ENCODE peak calls at places on chromosome 14, in eight cellular contexts. S, X, J, Z, N, H, F and G are unnamed samples.

GRCh38 chr14:101761032-101761880 is at the start of gene PPP2R5C:
- DNase-seq in X (peak; percentile 94), S (peak; percentile 88), H (peak; percentile 87), J (peak; percentile 85), N (peak; percentile 86), F (peak; percentile 96), Z (peak; percentile 94), G (peak; percentile 82)

GRCh38 chr14:94045563-94046345 is 19.6 kb downstream of the OTUB2 start:
- DNase-seq in Z (no peak), F (no peak), N (no peak), H (no peak), X (no peak), J (no peak), S (no peak), G (no peak)

GRCh38 chr14:61573748-61574513 is 121.4 kb upstream of the HIF1A start:
- DNase-seq in X (peak; percentile 74), S (no peak), F (no peak), J (no peak), Z (no peak), N (no peak), H (no peak), G (peak; percentile 73)

GRCh38 chr14:83825836-83826235 is 1704.1 kb upstream of the FLRT2 start:
- DNase-seq in H (no peak), Z (no peak), J (no peak), N (no peak), F (no peak), X (no peak), S (no peak), G (no peak)

GRCh38 chr14:49997991-49998390 is 105.1 kb downstream of the ARF6 start:
- DNase-seq in Z (no peak), S (no peak), J (no peak), H (no peak), F (no peak), X (no peak), N (no peak), G (no peak)

GRCh38 chr14:23494223-23494622 is 24.7 kb downstream of the NGDN start:
- DNase-seq in S (no peak), J (no peak), F (no peak), N (no peak), Z (no peak), X (peak; percentile 12), H (no peak), G (peak; percentile 9)

GRCh38 chr14:22276913-22277816 is 311.9 kb downstream of the DAD1 start:
- DNase-seq in Z (no peak), X (peak; percentile 5), J (peak; percentile 55), F (no peak), H (no peak), N (no peak), S (no peak), G (peak; percentile 30)

GRCh38 chr14:35140718-35141581 is 18.6 kb downstream of the PRORP start:
- DNase-seq in H (no peak), J (peak; percentile 35), S (no peak), Z (no peak), N (no peak), F (no peak), X (peak; percentile 45), G (peak; percentile 49)

GRCh38 chr14:51638071-51638944 is 13.4 kb upstream of the FRMD6 start:
- DNase-seq in Z (peak; percentile 46), N (no peak), H (no peak), J (no peak), F (no peak), S (no peak), X (peak; percentile 59), G (peak; percentile 67)

GRCh38 chr14:102727336-102728095 is 49.7 kb upstream of the TRAF3 start:
- DNase-seq in H (no peak), J (no peak), N (no peak), S (no peak), X (no peak), Z (no peak), F (no peak), G (no peak)

GRCh38 chr14:105492966-105493871 is 2.2 kb downstream of the TEDC1 start:
- DNase-seq in S (no peak), J (no peak), F (peak; percentile 35), Z (peak; percentile 8), H (no peak), X (no peak), N (no peak), G (no peak)

GRCh38 chr14:60884134-60884533 is 96.7 kb downstream of the TRMT5 start:
- DNase-seq in J (no peak), N (no peak), X (no peak), F (no peak), S (no peak), H (no peak), Z (no peak), G (no peak)

GRCh38 chr14:103949386-103949785 is 7.1 kb upstream of the RD3L start:
- DNase-seq in H (no peak), Z (no peak), X (no peak), S (no peak), F (no peak), N (no peak), J (no peak), G (no peak)

GRCh38 chr14:81436296-81437138 is 36.4 kb upstream of the STON2 start:
- DNase-seq in N (peak; percentile 82), X (peak; percentile 85), S (peak; percentile 67), H (no peak), J (no peak), Z (peak; percentile 87), F (peak; percentile 90), G (peak; percentile 47)

GRCh38 chr14:69288956-69289705 is 29.2 kb downstream of the GALNT16 start:
- DNase-seq in N (no peak), J (no peak), S (no peak), F (no peak), Z (no peak), X (peak; percentile 54), H (no peak), G (peak; percentile 26)

GRCh38 chr14:25006961-25007795 is 42.8 kb downstream of the STXBP6 start:
- DNase-seq in S (no peak), H (no peak), X (peak; percentile 89), Z (no peak), N (no peak), J (no peak), F (no peak), G (peak; percentile 90)

GRCh38 chr14:99261916-99262787 is 9.8 kb downstream of the BCL11B start:
- DNase-seq in X (no peak), Z (no peak), S (peak; percentile 71), J (no peak), H (peak; percentile 80), N (no peak), F (no peak), G (no peak)

GRCh38 chr14:50773632-50774541 is 57.1 kb downstream of the NIN start:
- DNase-seq in F (no peak), X (peak; percentile 82), J (peak; percentile 21), Z (peak; percentile 72), N (peak; percentile 33), S (peak; percentile 43), H (no peak), G (peak; percentile 72)

GRCh38 chr14:84006643-84007137 is 1523.3 kb upstream of the FLRT2 start:
- DNase-seq in N (no peak), F (no peak), Z (no peak), S (no peak), H (no peak), J (no peak), X (no peak), G (no peak)

GRCh38 chr14:72651081-72651480 is 242.8 kb downstream of the DPF3 start:
- DNase-seq in Z (peak; percentile 26), N (no peak), H (no peak), F (no peak), S (no peak), X (peak; percentile 53), J (no peak), G (peak; percentile 28)

GRCh38 chr14:31194095-31194494 is 13.5 kb downstream of the HECTD1 start:
- DNase-seq in F (no peak), H (no peak), X (no peak), J (no peak), S (no peak), Z (no peak), N (no peak), G (peak; percentile 39)

GRCh38 chr14:87131879-87132278 is 861.1 kb downstream of the GALC start:
- DNase-seq in X (peak; percentile 88), Z (no peak), S (no peak), N (no peak), J (no peak), F (no peak), H (no peak), G (peak; percentile 88)

GRCh38 chr14:77610553-77610952 is 5.9 kb downstream of the SPTLC2 start:
- DNase-seq in Z (no peak), F (no peak), X (no peak), S (no peak), N (no peak), H (no peak), J (no peak), G (no peak)

GRCh38 chr14:77804592-77804991 is 4.7 kb downstream of the ADCK1 start:
- DNase-seq in X (peak; percentile 13), J (peak; percentile 50), H (no peak), N (peak; percentile 29), F (no peak), Z (no peak), S (peak; percentile 48), G (peak; percentile 27)

GRCh38 chr14:98808494-98809407 is 463.2 kb downstream of the BCL11B start:
- DNase-seq in Z (no peak), N (no peak), S (no peak), J (no peak), H (no peak), F (no peak), X (no peak), G (no peak)

GRCh38 chr14:22039938-22040780 is 366.5 kb upstream of the OR4E1 start:
- DNase-seq in X (no peak), N (no peak), S (peak; percentile 32), J (peak; percentile 77), H (peak; percentile 12), F (no peak), Z (no peak), G (no peak)

GRCh38 chr14:104650057-104650980 is 39.1 kb upstream of the INF2 start:
- DNase-seq in H (peak; percentile 65), N (peak; percentile 56), J (peak; percentile 80), X (peak; percentile 82), F (peak; percentile 83), S (peak; percentile 72), Z (peak; percentile 91), G (peak; percentile 38)

GRCh38 chr14:58557242-58557641 is 80.5 kb upstream of the DACT1 start:
- DNase-seq in F (no peak), N (no peak), H (no peak), S (no peak), J (no peak), X (peak; percentile 11), Z (no peak), G (no peak)

GRCh38 chr14:28813810-28814209 is 47.2 kb downstream of the FOXG1 start:
- DNase-seq in N (no peak), J (no peak), X (peak; percentile 4), Z (no peak), H (no peak), F (no peak), S (no peak), G (peak; percentile 49)

GRCh38 chr14:39230416-39230815 is 3.3 kb upstream of the MIA2 start:
- DNase-seq in H (no peak), Z (no peak), S (peak; percentile 21), F (no peak), J (no peak), X (peak; percentile 44), N (no peak), G (peak; percentile 52)

GRCh38 chr14:63300854-63301253 is 17.9 kb downstream of the GPHB5 start:
- DNase-seq in X (no peak), Z (no peak), H (no peak), F (no peak), J (no peak), N (no peak), S (no peak), G (no peak)

GRCh38 chr14:78902010-78902623 is 731.9 kb downstream of the NRXN3 start:
- DNase-seq in J (peak; percentile 46), F (no peak), X (peak; percentile 3), S (peak; percentile 1), H (no peak), Z (peak; percentile 66), N (peak; percentile 30), G (peak; percentile 45)